ENCODE peak calls at places on chromosome 17, in four cellular contexts. One of them, this sample, is unnamed.

GRCh38 chr17:2303278-2304188 is at the start of the genes SMG6 and SRR:
- DNase-seq in adrenal gland: peak; percentile 92
- DNase-seq in cardiac muscle cell: peak; percentile 94
- DNase-seq in endodermal cell: peak; percentile 98
- DNase-seq in this sample: peak; percentile 93

GRCh38 chr17:59558953-59559352 is 6.5 kb upstream of the DHX40 start:
- DNase-seq in adrenal gland: no peak
- DNase-seq in cardiac muscle cell: peak; percentile 3
- DNase-seq in endodermal cell: no peak
- DNase-seq in this sample: no peak

GRCh38 chr17:34420254-34420766 is 57.3 kb upstream of the CCL1 start:
- DNase-seq in adrenal gland: peak; percentile 67
- DNase-seq in endodermal cell: peak; percentile 97
- DNase-seq in cardiac muscle cell: peak; percentile 76
- DNase-seq in this sample: peak; percentile 81

GRCh38 chr17:8954339-8954738 is 11.2 kb downstream of the PIK3R5 start:
- DNase-seq in adrenal gland: peak; percentile 53
- DNase-seq in endodermal cell: peak; percentile 88
- DNase-seq in cardiac muscle cell: no peak
- DNase-seq in this sample: no peak

GRCh38 chr17:45110676-45111611 is 21.4 kb downstream of the PLCD3 start:
- DNase-seq in cardiac muscle cell: peak; percentile 10
- DNase-seq in adrenal gland: peak; percentile 81
- DNase-seq in endodermal cell: peak; percentile 59
- DNase-seq in this sample: no peak

GRCh38 chr17:28598799-28599310 is at the start of gene SPAG5:
- DNase-seq in cardiac muscle cell: peak; percentile 96
- DNase-seq in adrenal gland: peak; percentile 94
- DNase-seq in endodermal cell: peak; percentile 99
- DNase-seq in this sample: peak; percentile 88

GRCh38 chr17:32386844-32387243 is 36.9 kb downstream of the ZNF207 start:
- DNase-seq in cardiac muscle cell: no peak
- DNase-seq in adrenal gland: no peak
- DNase-seq in endodermal cell: no peak
- DNase-seq in this sample: no peak

GRCh38 chr17:51818777-51819176 is 339.7 kb downstream of the CA10 start:
- DNase-seq in cardiac muscle cell: no peak
- DNase-seq in adrenal gland: no peak
- DNase-seq in endodermal cell: no peak
- DNase-seq in this sample: no peak

GRCh38 chr17:33021731-33022408 is 30.2 kb downstream of the SPACA3 start:
- DNase-seq in endodermal cell: peak; percentile 65
- DNase-seq in adrenal gland: no peak
- DNase-seq in cardiac muscle cell: peak; percentile 4
- DNase-seq in this sample: no peak

GRCh38 chr17:40963838-40964237 is 2.9 kb downstream of the KRT39 start:
- DNase-seq in cardiac muscle cell: no peak
- DNase-seq in adrenal gland: peak; percentile 10
- DNase-seq in endodermal cell: no peak
- DNase-seq in this sample: no peak

GRCh38 chr17:8119575-8120519 is 1.5 kb upstream of the ALOXE3 start:
- DNase-seq in endodermal cell: peak; percentile 99
- DNase-seq in cardiac muscle cell: peak; percentile 88
- DNase-seq in adrenal gland: peak; percentile 73
- DNase-seq in this sample: peak; percentile 65

GRCh38 chr17:55037828-55038227 is 69.3 kb downstream of the STXBP4 start:
- DNase-seq in endodermal cell: no peak
- DNase-seq in cardiac muscle cell: no peak
- DNase-seq in adrenal gland: no peak
- DNase-seq in this sample: no peak

GRCh38 chr17:81212365-81212764 is 10.4 kb downstream of the CEP131 start:
- DNase-seq in endodermal cell: no peak
- DNase-seq in cardiac muscle cell: no peak
- DNase-seq in adrenal gland: no peak
- DNase-seq in this sample: no peak

GRCh38 chr17:61833536-61834203 is 29.7 kb downstream of the BRIP1 start:
- DNase-seq in endodermal cell: no peak
- DNase-seq in cardiac muscle cell: no peak
- DNase-seq in adrenal gland: no peak
- DNase-seq in this sample: no peak

GRCh38 chr17:80175411-80175810 is 5.6 kb downstream of the CARD14 start:
- DNase-seq in endodermal cell: peak; percentile 86
- DNase-seq in adrenal gland: no peak
- DNase-seq in cardiac muscle cell: peak; percentile 17
- DNase-seq in this sample: no peak

GRCh38 chr17:79627766-79628690 is 17.2 kb upstream of the RBFOX3 start:
- DNase-seq in cardiac muscle cell: no peak
- DNase-seq in adrenal gland: peak; percentile 2
- DNase-seq in endodermal cell: peak; percentile 45
- DNase-seq in this sample: peak; percentile 10

GRCh38 chr17:55202906-55203305 is 61.9 kb upstream of the HLF start:
- DNase-seq in endodermal cell: no peak
- DNase-seq in cardiac muscle cell: no peak
- DNase-seq in adrenal gland: no peak
- DNase-seq in this sample: no peak

GRCh38 chr17:74987909-74988711 is 678 bp downstream of the CDR2L start:
- DNase-seq in cardiac muscle cell: peak; percentile 73
- DNase-seq in adrenal gland: peak; percentile 80
- DNase-seq in endodermal cell: peak; percentile 93
- DNase-seq in this sample: peak; percentile 76

GRCh38 chr17:28720247-28720996 is 637 bp downstream of the RPL23A start:
- DNase-seq in endodermal cell: no peak
- DNase-seq in adrenal gland: no peak
- DNase-seq in cardiac muscle cell: no peak
- DNase-seq in this sample: no peak

DNA sequence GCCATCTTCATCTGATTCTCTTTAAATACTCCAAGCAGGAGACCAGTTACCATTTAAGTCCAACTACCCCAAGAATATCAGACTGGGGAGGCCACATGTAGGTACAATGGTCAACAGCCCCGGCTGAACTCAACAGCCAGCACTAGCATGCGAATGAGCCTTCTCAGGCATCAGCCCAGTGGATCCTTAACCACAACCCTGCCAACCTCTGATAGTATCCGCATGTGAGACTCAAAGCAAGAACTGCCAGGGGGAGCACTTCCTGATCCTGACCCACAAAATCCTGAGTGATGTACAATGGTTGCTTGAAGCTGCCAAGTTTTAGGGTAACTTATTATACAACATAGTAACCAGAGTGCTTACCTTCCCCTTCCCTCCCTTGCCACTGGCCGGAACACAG is 4.0 kb downstream of the PYY start:
- DNase-seq in endodermal cell: peak; percentile 47
- DNase-seq in cardiac muscle cell: no peak
- DNase-seq in adrenal gland: no peak
- DNase-seq in this sample: no peak
- TF ChIP-seq CTCF in endodermal cell: peak; percentile 42
- TF ChIP-seq CTCF in cardiac muscle cell: no peak
- TF ChIP-seq CTCF in adrenal gland: no peak
- TF ChIP-seq CTCF in this sample: no peak

DNA sequence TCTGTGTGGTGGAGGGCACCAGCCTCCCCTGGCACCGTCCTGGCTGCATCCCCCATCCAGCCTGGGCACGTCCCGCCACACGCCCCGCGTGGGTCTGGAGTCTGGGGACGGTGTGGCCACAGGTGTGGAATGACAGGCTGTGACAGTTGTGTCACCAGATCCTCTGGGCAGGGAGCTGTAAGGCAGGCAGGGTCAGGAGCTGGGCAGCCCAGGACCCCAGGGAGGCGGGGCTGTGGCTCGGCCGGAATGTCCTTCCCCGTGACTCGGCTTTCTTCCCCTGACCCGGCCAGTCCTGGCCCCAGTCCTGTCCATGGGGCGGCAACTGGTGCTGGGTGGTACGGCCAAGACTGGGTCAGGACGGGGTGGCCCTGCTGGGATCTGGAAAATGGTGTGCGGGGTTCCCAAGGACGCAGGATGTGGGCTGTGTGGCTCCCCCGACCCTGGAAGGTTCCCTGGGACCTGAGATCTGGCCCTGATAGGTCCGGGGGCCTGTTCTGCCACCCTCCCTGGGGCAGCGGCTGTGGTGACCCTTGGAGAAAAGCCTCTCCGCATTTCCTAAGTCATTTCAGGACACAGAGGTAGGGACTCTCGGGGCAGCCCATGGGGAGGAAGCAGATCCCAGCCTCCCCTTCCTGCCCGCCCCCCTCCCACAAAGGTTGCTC is 3.3 kb upstream of the SLC16A3 start:
- DNase-seq in endodermal cell: peak; percentile 71
- DNase-seq in cardiac muscle cell: peak; percentile 70
- DNase-seq in adrenal gland: no peak
- DNase-seq in this sample: no peak
- TF ChIP-seq CTCF in endodermal cell: no peak
- TF ChIP-seq CTCF in cardiac muscle cell: no peak
- TF ChIP-seq CTCF in adrenal gland: no peak
- TF ChIP-seq CTCF in this sample: no peak

GRCh38 chr17:4053596-4053995 is 89.2 kb downstream of the ZZEF1 start:
- DNase-seq in adrenal gland: no peak
- DNase-seq in endodermal cell: no peak
- DNase-seq in cardiac muscle cell: no peak
- DNase-seq in this sample: no peak

GRCh38 chr17:4059656-4060055 is 83.2 kb downstream of the ZZEF1 start:
- DNase-seq in cardiac muscle cell: no peak
- DNase-seq in adrenal gland: no peak
- DNase-seq in endodermal cell: no peak
- DNase-seq in this sample: no peak

GRCh38 chr17:4054446-4054845 is 88.4 kb downstream of the ZZEF1 start:
- DNase-seq in adrenal gland: no peak
- DNase-seq in cardiac muscle cell: no peak
- DNase-seq in endodermal cell: no peak
- DNase-seq in this sample: no peak

DNA sequence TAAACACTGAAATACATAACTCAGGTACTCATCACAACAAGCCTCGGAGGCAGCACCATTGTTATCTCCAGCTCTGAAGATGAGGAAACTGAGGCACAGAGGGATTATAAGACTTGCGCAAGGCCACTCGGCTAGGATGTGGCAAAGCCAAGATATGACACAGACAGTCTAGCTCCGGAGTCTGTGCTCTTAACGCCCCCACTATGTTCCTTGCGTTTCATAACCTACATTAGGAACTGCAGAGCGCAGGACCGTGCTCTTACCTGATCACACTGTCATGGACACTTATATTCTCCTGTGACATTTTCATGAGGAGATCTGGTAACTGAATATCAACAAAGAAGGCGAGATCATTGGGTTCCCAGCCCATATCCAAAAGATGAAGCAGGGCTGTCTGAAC is 85.1 kb downstream of the ZZEF1 start:
- DNase-seq in endodermal cell: no peak
- DNase-seq in adrenal gland: no peak
- DNase-seq in cardiac muscle cell: no peak
- DNase-seq in this sample: no peak
- TF ChIP-seq CTCF in endodermal cell: no peak
- TF ChIP-seq CTCF in adrenal gland: no peak
- TF ChIP-seq CTCF in cardiac muscle cell: no peak
- TF ChIP-seq CTCF in this sample: no peak

GRCh38 chr17:42068979-42069378 is 18.6 kb upstream of the C17orf113 start:
- DNase-seq in cardiac muscle cell: no peak
- DNase-seq in adrenal gland: no peak
- DNase-seq in endodermal cell: peak; percentile 77
- DNase-seq in this sample: no peak

GRCh38 chr17:42071810-42072209 is 21.4 kb upstream of the C17orf113 start:
- DNase-seq in cardiac muscle cell: no peak
- DNase-seq in endodermal cell: no peak
- DNase-seq in adrenal gland: no peak
- DNase-seq in this sample: no peak

GRCh38 chr17:42075789-42076188 is 22.5 kb downstream of the ZNF385C start:
- DNase-seq in cardiac muscle cell: no peak
- DNase-seq in adrenal gland: no peak
- DNase-seq in endodermal cell: no peak
- DNase-seq in this sample: no peak

GRCh38 chr17:42076797-42077559 is 21.3 kb downstream of the ZNF385C start:
- DNase-seq in cardiac muscle cell: no peak
- DNase-seq in adrenal gland: no peak
- DNase-seq in endodermal cell: no peak
- DNase-seq in this sample: no peak

GRCh38 chr17:42072323-42073187 is 22.2 kb upstream of the C17orf113 start:
- DNase-seq in adrenal gland: no peak
- DNase-seq in cardiac muscle cell: peak; percentile 72
- DNase-seq in endodermal cell: peak; percentile 84
- DNase-seq in this sample: no peak
- TF ChIP-seq CTCF in adrenal gland: no peak
- TF ChIP-seq CTCF in cardiac muscle cell: no peak
- TF ChIP-seq CTCF in endodermal cell: peak; percentile 34
- TF ChIP-seq CTCF in this sample: peak; percentile 28

DNA sequence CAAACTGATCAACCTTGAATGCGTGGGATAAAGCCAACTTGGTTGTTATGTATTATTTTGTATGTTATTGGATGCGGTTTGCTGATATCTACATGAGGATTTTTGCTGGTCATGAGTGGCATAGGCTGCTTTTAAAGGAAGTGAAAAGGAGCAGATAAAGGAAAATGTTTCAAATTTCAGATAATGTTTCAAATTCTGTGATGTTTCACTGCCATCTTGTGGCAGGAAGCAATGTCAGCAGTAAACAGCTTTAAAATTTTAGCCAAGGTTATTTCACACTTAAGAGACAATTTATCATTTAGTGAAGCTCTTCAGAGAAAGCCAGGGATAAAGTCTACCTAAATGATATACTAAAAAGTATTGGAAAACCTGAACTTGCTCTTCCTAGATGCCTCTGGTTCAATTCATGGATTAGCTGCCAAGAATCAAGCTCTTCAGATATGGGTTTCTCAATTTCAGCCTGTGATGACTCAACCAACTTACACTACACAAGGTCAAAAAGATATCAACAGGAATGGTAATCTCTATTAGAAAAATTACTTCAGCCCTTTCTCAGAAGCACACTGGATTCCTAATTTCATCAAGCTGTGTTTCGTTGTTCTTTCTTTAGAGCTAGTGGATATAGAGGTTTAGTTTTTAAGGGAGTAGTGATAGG is 136.0 kb upstream of the C17orf78 start:
- DNase-seq in cardiac muscle cell: no peak
- DNase-seq in endodermal cell: no peak
- DNase-seq in adrenal gland: peak; percentile 29
- DNase-seq in this sample: no peak
- TF ChIP-seq CTCF in cardiac muscle cell: peak; percentile 71
- TF ChIP-seq CTCF in endodermal cell: peak; percentile 85
- TF ChIP-seq CTCF in adrenal gland: peak; percentile 44
- TF ChIP-seq CTCF in this sample: peak; percentile 40

DNA sequence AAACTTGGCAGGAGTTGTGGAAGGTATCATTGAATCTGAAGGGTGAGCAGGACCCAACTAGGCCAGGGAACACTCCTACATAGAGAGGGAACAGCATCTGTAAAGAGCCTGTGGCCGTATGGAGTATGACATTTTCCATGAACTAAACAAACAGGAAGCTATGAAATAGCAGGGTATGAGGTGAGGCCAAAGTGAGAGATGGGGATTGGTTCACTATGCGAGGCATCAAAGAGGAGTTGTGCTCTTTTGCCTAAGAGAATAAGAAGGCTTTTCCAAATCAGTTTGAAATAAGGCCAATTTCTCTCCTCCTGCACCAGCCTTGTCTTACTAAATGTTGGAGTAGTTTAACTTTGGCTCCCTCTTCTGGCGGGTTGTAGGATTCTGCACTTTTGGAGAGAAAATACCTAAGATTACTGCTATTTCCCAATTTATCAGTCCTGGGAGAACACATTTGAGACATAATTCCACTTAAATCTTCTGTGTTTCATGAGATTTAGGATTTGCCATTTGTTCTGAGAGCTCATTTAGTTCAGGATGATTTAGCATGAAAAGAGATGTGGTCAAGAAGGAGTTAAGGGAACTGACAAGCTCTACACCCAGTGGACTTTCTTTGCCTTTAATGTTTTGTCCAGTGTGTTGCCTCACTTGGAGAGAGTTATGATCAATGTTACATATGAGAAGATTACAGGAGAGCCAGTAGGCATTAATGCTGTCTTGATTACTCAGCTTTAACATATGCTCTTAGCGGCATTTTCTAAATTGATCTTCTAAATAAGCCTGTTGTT is 55.4 kb downstream of the TNRC6C start:
- DNase-seq in endodermal cell: peak; percentile 83
- DNase-seq in cardiac muscle cell: peak; percentile 74
- DNase-seq in adrenal gland: peak; percentile 45
- DNase-seq in this sample: peak; percentile 49
- TF ChIP-seq CTCF in endodermal cell: peak; percentile 91
- TF ChIP-seq CTCF in cardiac muscle cell: peak; percentile 82
- TF ChIP-seq CTCF in adrenal gland: peak; percentile 54
- TF ChIP-seq CTCF in this sample: peak; percentile 65

This sample was measured in mesothelial cell of epicardium.